ENCODE peak calls at places on chromosomes 7 and 10, in five cellular contexts. H is NAMALWA, F is pancreas, S is left colon, Q is ecto neural progenitor cell. Y is an unnamed sample.

GRCh38 chr7:46784746-46785145 is 797.2 kb downstream of the TNS3 start:
- DNase-seq in Q (no peak), F (no peak), S (no peak), H (no peak), Y (no peak)

GRCh38 chr7:130063036-130063435 is 7.3 kb upstream of the KLHDC10 start:
- DNase-seq in Q (peak), S (no peak), H (peak), F (peak), Y (no peak)

GRCh38 chr7:47783456-47784240 is 164.6 kb downstream of the PKD1L1 start:
- DNase-seq in S (no peak), Q (no peak), H (no peak), F (no peak), Y (no peak)

GRCh38 chr10:75935650-75936400 is 504.4 kb downstream of the LRMDA start:
- DNase-seq in F (no peak), S (no peak), Q (no peak), H (no peak), Y (no peak)

GRCh38 chr7:88500146-88500545 is 193.5 kb upstream of the STEAP4 start:
- DNase-seq in H (no peak), F (no peak), Q (no peak), S (no peak), Y (no peak)

GRCh38 chr10:22638863-22639262 is 75.5 kb downstream of the PIP4K2A start:
- DNase-seq in Q (no peak), H (no peak), F (no peak), S (no peak), Y (no peak)

GRCh38 chr10:113356794-113357687 is 195.8 kb upstream of the HABP2 start:
- DNase-seq in S (peak), F (no peak), H (no peak), Q (no peak), Y (no peak)

GRCh38 chr7:45217358-45217757 is 59.8 kb downstream of the RAMP3 start:
- DNase-seq in H (no peak), Q (peak), F (no peak), S (no peak), Y (no peak)

GRCh38 chr7:36131499-36131898 is 21.6 kb upstream of the EEPD1 start:
- DNase-seq in F (no peak), H (no peak), S (no peak), Q (no peak), Y (no peak)

GRCh38 chr10:50574305-50574704 is 49.5 kb downstream of the SGMS1 start:
- DNase-seq in F (no peak), Q (no peak), S (no peak), H (no peak), Y (no peak)

GRCh38 chr7:101085000-101085948 is at the start of gene TRIM56:
- DNase-seq in S (peak), F (peak), Q (peak), H (peak), Y (peak)

GRCh38 chr7:157996359-157997079 is 591.1 kb downstream of the PTPRN2 start:
- DNase-seq in F (no peak), Q (no peak), H (no peak), S (no peak), Y (no peak)

GRCh38 chr10:77763453-77764430 is 126.1 kb upstream of the KCNMA1 start:
- DNase-seq in H (no peak), Q (no peak), S (no peak), F (no peak), Y (no peak)

GRCh38 chr7:6628045-6628444 is 9.1 kb upstream of the ZNF316 start:
- DNase-seq in Q (peak), S (no peak), F (no peak), H (no peak), Y (no peak)

GRCh38 chr10:59362184-59362966 is at the start of gene FAM13C:
- DNase-seq in F (peak), Q (peak), S (peak), H (no peak), Y (peak)

GRCh38 chr10:132961864-132962622 is 19.7 kb upstream of the CFAP46 start:
- DNase-seq in S (peak), F (peak), H (no peak), Q (peak), Y (no peak)

GRCh38 chr7:130419652-130420051 is 21.2 kb downstream of the CEP41 start:
- DNase-seq in H (no peak), F (no peak), Q (no peak), S (no peak), Y (no peak)

GRCh38 chr7:30923774-30924413 is 12.2 kb downstream of the AQP1 start:
- DNase-seq in H (no peak), Q (peak), S (no peak), F (peak), Y (peak)

GRCh38 chr7:157373493-157373892 is 36.7 kb downstream of the DNAJB6 start:
- DNase-seq in S (no peak), F (no peak), Q (no peak), H (no peak), Y (no peak)

GRCh38 chr10:60186315-60187071 is 203.2 kb downstream of the ANK3 start:
- DNase-seq in Q (no peak), F (no peak), H (no peak), S (no peak), Y (no peak)

GRCh38 chr10:103983367-103983911 is 16.5 kb downstream of the SLK start:
- DNase-seq in F (no peak), H (peak), S (no peak), Q (no peak), Y (no peak)

GRCh38 chr7:77885155-77885554 is 86.6 kb downstream of the PHTF2 start:
- DNase-seq in H (no peak), Q (no peak), S (no peak), F (no peak), Y (no peak)

GRCh38 chr7:19215421-19215820 is 70.2 kb upstream of the FERD3L start:
- DNase-seq in Q (no peak), F (no peak), S (no peak), H (peak), Y (no peak)

GRCh38 chr10:127524229-127524628 is 24.9 kb upstream of the NPS start:
- DNase-seq in Q (no peak), S (no peak), F (no peak), H (peak), Y (no peak)

GRCh38 chr10:52318822-52319464 is 4.9 kb downstream of the DKK1 start:
- DNase-seq in F (no peak), S (no peak), Q (no peak), H (no peak), Y (no peak)

GRCh38 chr10:57864789-57865676 is 402.7 kb downstream of the IPMK start:
- DNase-seq in H (no peak), Q (no peak), F (no peak), S (peak), Y (no peak)

GRCh38 chr10:52668024-52668423 is 104.6 kb downstream of the MBL2 start:
- DNase-seq in H (no peak), Q (no peak), S (no peak), F (no peak), Y (no peak)

GRCh38 chr7:157870644-157871290 is 534.0 kb downstream of the DNAJB6 start:
- DNase-seq in H (no peak), Q (no peak), F (no peak), S (no peak), Y (no peak)

GRCh38 chr10:122822973-122823690 is 22.5 kb downstream of the CUZD1 start:
- DNase-seq in F (no peak), Q (no peak), H (no peak), S (no peak), Y (no peak)

GRCh38 chr7:30992414-30992813 is 28.7 kb downstream of the GHRHR start:
- DNase-seq in H (no peak), F (peak), Q (no peak), S (no peak), Y (no peak)

GRCh38 chr7:155506854-155507337 is 39.5 kb downstream of the CNPY1 start:
- DNase-seq in H (no peak), Q (no peak), F (no peak), S (no peak), Y (no peak)

GRCh38 chr7:152850420-152850819 is 90.9 kb downstream of the ACTR3B start:
- DNase-seq in F (no peak), S (no peak), H (no peak), Q (no peak), Y (no peak)

GRCh38 chr10:5933909-5934546 is 43.3 kb downstream of the IL15RA start:
- DNase-seq in Q (no peak), H (no peak), S (no peak), F (no peak), Y (no peak)

GRCh38 chr7:7231005-7231404 is 48.7 kb downstream of the C1GALT1 start:
- DNase-seq in Q (no peak), F (no peak), S (no peak), H (no peak), Y (no peak)

GRCh38 chr7:17580141-17580540 is 281.7 kb downstream of the AHR start:
- DNase-seq in Q (no peak), F (no peak), H (no peak), S (no peak), Y (no peak)

GRCh38 chr10:86301971-86302370 is 64.6 kb downstream of the GRID1 start:
- DNase-seq in Q (no peak), F (no peak), H (no peak), S (peak), Y (peak)

GRCh38 chr10:29955308-29955935 is 104.0 kb downstream of the JCAD start:
- DNase-seq in Q (no peak), H (no peak), S (no peak), F (no peak), Y (no peak)

GRCh38 chr10:98344589-98345038 is 70.4 kb downstream of the PYROXD2 start:
- DNase-seq in H (peak), Q (no peak), S (peak), F (no peak), Y (no peak)

Y was measured in type B pancreatic cell.